ENCODE peak calls at places on chromosomes 1 and 21, in five cellular contexts. N, B, C, R and S are unnamed samples. For H3K9me3, the result is how much of the 10 kb centered on the place peaks cover.

GRCh38 chr1:148263906-148264255 is 111.8 kb upstream of the NBPF11 start:
- DNase-seq in N (peak), R (peak), B (no peak), C (no peak), S (peak)

GRCh38 chr1:201385299-201385891 is 7.9 kb upstream of the TNNT2 start:
- DNase-seq in C (no peak), B (peak), N (peak), R (peak), S (peak)

GRCh38 chr1:234553241-234554156 is 56.5 kb downstream of the IRF2BP2 start:
- DNase-seq in R (no peak), C (no peak), B (no peak), N (no peak), S (no peak)

GRCh38 chr1:236280438-236281285 is 1.1 kb downstream of the ERO1B start:
- DNase-seq in C (no peak), B (no peak), N (peak), R (peak), S (peak)

GRCh38 chr1:117572546-117572945 is 33.3 kb upstream of the TENT5C start:
- DNase-seq in B (no peak), C (no peak), N (peak), R (no peak), S (no peak)

GRCh38 chr1:97094257-97094972 is 372.8 kb downstream of the PTBP2 start:
- DNase-seq in B (no peak), C (no peak), N (no peak), R (no peak), S (no peak)

GRCh38 chr1:154940213-154940879 is 3.8 kb upstream of the PMVK start:
- DNase-seq in B (no peak), N (no peak), C (no peak), R (no peak), S (no peak)

GRCh38 chr1:239603530-239603929 is 217.2 kb downstream of the CHRM3 start:
- DNase-seq in C (no peak), B (no peak), R (no peak), N (no peak), S (no peak)

GRCh38 chr1:247681288-247681897 is 1.9 kb upstream of the OR13G1 start:
- DNase-seq in R (peak), N (peak), C (no peak), B (peak), S (peak)

GRCh38 chr1:52633291-52633754 is 355 bp downstream of the SHISAL2A start:
- DNase-seq in N (no peak), C (no peak), R (no peak), B (no peak), S (no peak)

GRCh38 chr21:37028579-37028978 is 22.1 kb downstream of the RIPPLY3 start:
- DNase-seq in R (no peak), B (no peak), N (no peak), C (no peak), S (no peak)

GRCh38 chr1:171643156-171643555 is 9.3 kb downstream of the MYOC start:
- DNase-seq in R (no peak), B (no peak), N (no peak), C (no peak), S (no peak)

GRCh38 chr21:37153935-37154350 is 80.9 kb downstream of the TTC3 start:
- DNase-seq in B (no peak), N (no peak), C (no peak), R (peak), S (peak)

GRCh38 chr21:21295303-21295702 is 297.1 kb downstream of the NCAM2 start:
- DNase-seq in R (no peak), N (no peak), C (no peak), B (no peak), S (no peak)
- H3K9me3 ChIP-seq in R (under half), N (under half), C (under half), B (under half), S (under half)

GRCh38 chr21:14306143-14306907 is 76.6 kb downstream of the HSPA13 start:
- DNase-seq in C (no peak), R (no peak), N (no peak), B (no peak), S (no peak)
- H3K4me3 ChIP-seq in C (no peak), R (no peak), N (no peak), B (no peak), S (no peak)

GRCh38 chr1:84505167-84506001 is 802 bp upstream of the SPATA1 start:
- DNase-seq in C (peak), R (peak), B (peak), N (peak), S (peak)

GRCh38 chr1:84506729-84507453 is 510 bp upstream of the GNG5 start:
- DNase-seq in B (no peak), N (no peak), R (no peak), C (no peak), S (no peak)

GRCh38 chr1:84508510-84508909 is 2.1 kb upstream of the GNG5 start:
- DNase-seq in B (no peak), C (no peak), R (no peak), N (no peak), S (no peak)

GRCh38 chr1:84504580-84505021 is 1.6 kb upstream of the SPATA1 start:
- DNase-seq in B (no peak), C (no peak), N (no peak), R (no peak), S (no peak)

DNA sequence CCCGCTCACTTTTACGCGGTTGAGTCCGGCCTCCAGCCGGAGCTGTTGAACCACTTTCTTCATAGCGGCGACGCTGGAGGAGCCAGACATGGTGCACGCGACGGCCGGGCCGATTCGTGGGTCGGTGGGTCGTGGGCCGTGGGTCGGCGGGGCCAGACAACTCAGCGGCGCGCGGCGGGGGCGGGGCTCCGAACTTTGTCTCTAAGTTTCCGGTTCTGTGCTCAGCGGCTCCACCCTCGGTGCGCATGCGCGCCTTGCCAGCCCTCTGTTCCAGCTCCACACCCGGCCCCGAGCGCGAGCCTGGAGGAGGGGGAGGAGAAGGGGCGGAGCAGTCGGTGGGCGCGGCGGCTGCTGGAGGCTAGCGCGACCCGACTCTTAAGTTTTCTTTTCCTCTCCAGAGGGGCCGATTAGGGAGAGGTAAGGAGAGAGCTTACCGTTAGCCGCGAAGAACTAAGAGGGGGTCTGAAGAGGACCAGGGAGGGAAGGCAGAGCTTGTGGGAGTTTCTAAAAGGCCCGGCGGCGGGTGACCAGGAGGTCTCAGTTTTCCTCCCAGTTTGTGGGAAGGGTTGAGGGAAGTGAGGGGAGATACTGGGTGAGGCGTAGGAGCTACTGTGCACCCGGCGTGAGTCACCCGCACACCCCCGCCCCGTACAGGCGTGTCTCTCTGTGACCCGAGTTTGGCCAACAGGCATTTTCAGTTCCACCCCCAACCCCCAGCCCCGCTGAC is at the start of the genes GNG5 and SPATA1:
- DNase-seq in C (peak), R (peak), N (peak), B (peak), S (peak)
- TF ChIP-seq POLR2A in C (peak), R (peak), N (peak), B (peak), S (peak)

GRCh38 chr21:44521928-44522752 is 17.9 kb downstream of the KRTAP10-1 start:
- DNase-seq in C (no peak), B (no peak), N (no peak), R (peak), S (no peak)
- H3K9me3 ChIP-seq in C (under half), B (under half), N (under half), R (under half), S (under half)

GRCh38 chr1:150808134-150808533 is at the start of gene CTSK:
- DNase-seq in R (no peak), B (peak), N (no peak), C (no peak), S (no peak)
- H3K4me3 ChIP-seq in R (no peak), B (peak), N (no peak), C (peak), S (peak)

GRCh38 chr1:206804156-206804737 is 32.0 kb upstream of the IL10 start:
- DNase-seq in R (no peak), C (no peak), B (no peak), N (no peak), S (no peak)

GRCh38 chr1:206801467-206801866 is 29.2 kb upstream of the IL10 start:
- DNase-seq in C (no peak), B (no peak), N (no peak), R (no peak), S (no peak)

GRCh38 chr1:206802401-206802800 is 30.1 kb upstream of the IL10 start:
- DNase-seq in R (no peak), C (no peak), N (no peak), B (no peak), S (no peak)

GRCh38 chr1:206805357-206805756 is 33.1 kb upstream of the IL10 start:
- DNase-seq in C (no peak), R (no peak), N (no peak), B (no peak), S (no peak)

GRCh38 chr1:206803221-206803730 is 31.0 kb upstream of the IL10 start:
- DNase-seq in B (no peak), N (peak), R (peak), C (no peak), S (no peak)
- TF ChIP-seq POLR2A in B (no peak), N (no peak), R (no peak), C (no peak), S (no peak)

DNA sequence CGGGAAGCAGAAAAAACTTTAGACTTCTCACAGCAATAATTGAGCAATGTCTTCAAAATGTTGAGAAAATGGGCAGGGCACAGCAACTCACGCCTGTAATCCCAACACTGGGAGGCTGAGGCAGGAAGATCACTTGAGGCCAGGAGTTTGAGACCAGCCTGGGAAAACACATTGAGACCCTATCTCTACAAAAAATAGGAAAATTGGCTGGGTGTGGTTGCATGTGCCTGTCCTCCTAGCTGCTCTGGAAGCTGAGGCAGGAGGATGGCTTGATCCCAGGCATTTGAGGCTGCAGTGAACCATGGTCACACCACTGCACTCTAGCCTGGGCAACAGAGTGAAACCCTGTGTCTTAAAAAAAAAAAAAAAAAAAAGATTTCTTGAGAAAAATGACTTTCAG is 7.8 kb upstream of the ZFP69 start:
- DNase-seq in C (no peak), N (no peak), B (no peak), R (no peak), S (no peak)
- H3K9me3 ChIP-seq in C (half or more), N (under half), B (half or more), R (under half), S (under half)

DNA sequence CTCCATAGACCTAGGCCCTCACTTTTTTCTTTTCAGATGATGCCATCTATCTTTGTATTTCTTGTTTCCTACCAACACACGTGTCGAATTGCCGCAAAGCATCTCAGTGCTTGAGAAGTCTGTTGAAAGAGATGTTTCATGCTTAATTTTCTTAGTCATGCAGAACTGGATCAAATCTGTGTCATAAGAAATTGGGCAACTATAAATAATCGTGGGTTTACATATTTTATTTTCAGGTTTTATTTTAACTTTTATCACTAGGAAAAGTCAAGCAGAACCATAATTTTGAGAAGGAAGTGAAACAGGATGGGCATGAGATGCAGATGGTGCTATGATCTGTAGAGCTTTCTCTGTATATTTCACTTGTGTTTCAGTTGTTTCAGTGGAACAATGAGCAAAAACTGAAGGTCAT is 199.3 kb downstream of the S1PR1 start:
- DNase-seq in R (no peak), N (no peak), B (no peak), C (no peak), S (no peak)
- H3K4me3 ChIP-seq in R (no peak), N (no peak), B (no peak), C (no peak), S (no peak)